ENCODE peak calls at places on chromosomes 4 and X, in five cellular contexts. S is endodermal cell; G is activated CD8-positive, alpha-beta T cell treated with anti-CD3 and anti-CD28 coated beads, Interleukin-2, amount 10 ng/mL, durations not matched to agents 7 days and 5 days; F is stimulated activated CD8-positive, alpha-beta memory T cell treated with anti-CD3 and anti-CD28 coated beads, Interleukin-12 subunit alpha, Interleukin-12 subunit beta, amount 100 ng/mL, for 4 hours; J is sciatic nerve. Q is an unnamed sample.

GRCh38 chrX:153598541-153599191 is at the start of gene CCNQ:
- DNase-seq in S (peak), G (peak), F (no peak), J (no peak), Q (no peak)

GRCh38 chrX:338281-338835 is 19.8 kb upstream of the GTPBP6 start:
- DNase-seq in S (no peak), G (no peak), F (no peak), J (no peak), Q (no peak)

GRCh38 chrX:74835566-74835965 is 89.7 kb downstream of the NEXMIF start:
- DNase-seq in S (no peak), G (no peak), F (no peak), J (no peak), Q (peak)

GRCh38 chr4:19438228-19438627 is 813.5 kb upstream of the SLIT2 start:
- DNase-seq in S (no peak), G (no peak), F (no peak), J (no peak), Q (no peak)

GRCh38 chr4:32032136-32032672 is 1312.0 kb downstream of the PCDH7 start:
- DNase-seq in S (no peak), G (no peak), F (no peak), J (no peak), Q (no peak)

GRCh38 chrX:25810202-25810601 is 327.9 kb upstream of the MAGEB18 start:
- DNase-seq in S (no peak), G (no peak), F (no peak), J (no peak), Q (no peak)

GRCh38 chrX:152276277-152276676 is 137.9 kb upstream of the MAGEA10 start:
- DNase-seq in S (no peak), G (no peak), F (no peak), J (no peak), Q (no peak)

GRCh38 chrX:18424482-18425198 is 768 bp upstream of the CDKL5 start:
- DNase-seq in S (no peak), G (peak), F (peak), J (no peak), Q (no peak)

GRCh38 chr4:1675802-1676137 is 8.3 kb downstream of the FAM53A start:
- DNase-seq in S (no peak), G (no peak), F (no peak), J (no peak), Q (no peak)

GRCh38 chr4:177266492-177266891 is 43.2 kb upstream of the NEIL3 start:
- DNase-seq in S (no peak), G (no peak), F (no peak), J (no peak), Q (no peak)

GRCh38 chr4:145487626-145488025 is 6.0 kb downstream of the SMAD1 start:
- DNase-seq in S (no peak), G (no peak), F (no peak), J (no peak), Q (no peak)

GRCh38 chr4:67393699-67394281 is 151.5 kb downstream of the CENPC start:
- DNase-seq in S (no peak), G (peak), F (no peak), J (no peak), Q (no peak)